ENCODE peak calls at places on chromosomes 4 and X, in five cellular contexts. U is fibroblast of gingiva, E is RWPE1, G is iris pigment epithelial cell, B is mesothelial cell of epicardium. I is an unnamed sample.

GRCh38 chr4:186723207-186724047 is at the start of gene FAT1:
- DNase-seq in U (peak), E (peak), G (peak), B (peak), I (peak)

GRCh38 chr4:39526810-39527295 is 386 bp downstream of the UGDH start:
- DNase-seq in U (no peak), E (no peak), G (peak), B (no peak), I (peak)

GRCh38 chrX:154359362-154360154 is 14.9 kb downstream of the FLNA start:
- DNase-seq in U (no peak), E (no peak), G (no peak), B (no peak), I (no peak)

GRCh38 chr4:102778720-102779119 is 18.0 kb upstream of the MANBA start:
- DNase-seq in U (no peak), E (no peak), G (no peak), B (no peak), I (no peak)

GRCh38 chr4:177489847-177490246 is 47.6 kb upstream of the AGA start:
- DNase-seq in U (no peak), E (no peak), G (peak), B (no peak), I (peak)

GRCh38 chr4:16413794-16414555 is 187.7 kb upstream of the TAPT1 start:
- DNase-seq in U (no peak), E (no peak), G (no peak), B (no peak), I (no peak)

GRCh38 chr4:171793723-171794122 is 19.5 kb upstream of the GALNTL6 start:
- DNase-seq in U (no peak), E (no peak), G (no peak), B (no peak), I (no peak)

GRCh38 chr4:85725727-85726170 is 250.8 kb downstream of the ARHGAP24 start:
- DNase-seq in U (no peak), E (no peak), G (peak), B (no peak), I (peak)

GRCh38 chrX:132266583-132267355 is 47.5 kb upstream of the RAP2C start:
- DNase-seq in U (peak), E (peak), G (peak), B (no peak), I (peak)

GRCh38 chrX:1162119-1162916 is 50.1 kb downstream of the CRLF2 start:
- DNase-seq in U (no peak), E (no peak), G (no peak), B (no peak), I (no peak)

GRCh38 chrX:350534-351321 is 32.1 kb upstream of the GTPBP6 start:
- DNase-seq in U (no peak), E (no peak), G (no peak), B (no peak), I (no peak)

GRCh38 chr4:144562019-144562740 is 83.8 kb upstream of the HHIP start:
- DNase-seq in U (no peak), E (no peak), G (no peak), B (no peak), I (peak)

GRCh38 chr4:140884431-140885058 is 128.4 kb upstream of the TBC1D9 start:
- DNase-seq in U (peak), E (peak), G (peak), B (no peak), I (peak)

GRCh38 chrX:41087219-41087618 is 2.0 kb downstream of the USP9X start:
- DNase-seq in U (no peak), E (no peak), G (no peak), B (no peak), I (no peak)

GRCh38 chr4:6881908-6882307 is 27.7 kb upstream of the TBC1D14 start:
- DNase-seq in U (no peak), E (no peak), G (no peak), B (no peak), I (no peak)

GRCh38 chr4:163380703-163381102 is 37.0 kb downstream of the NPY5R start:
- DNase-seq in U (no peak), E (no peak), G (no peak), B (no peak), I (no peak)

GRCh38 chr4:101667348-101667747 is 123.2 kb upstream of the BANK1 start:
- DNase-seq in U (peak), E (no peak), G (peak), B (no peak), I (peak)

GRCh38 chrX:119003462-119003861 is 29.0 kb downstream of the LONRF3 start:
- DNase-seq in U (no peak), E (no peak), G (no peak), B (no peak), I (no peak)

GRCh38 chr4:123892997-123893745 is 496.6 kb downstream of the SPRY1 start:
- DNase-seq in U (peak), E (no peak), G (peak), B (no peak), I (peak)

GRCh38 chrX:42943051-42943450 is 165.1 kb upstream of the PPP1R2C start:
- DNase-seq in U (no peak), E (no peak), G (no peak), B (no peak), I (no peak)

GRCh38 chr4:25926473-25926872 is 12.5 kb downstream of the SMIM20 start:
- DNase-seq in U (no peak), E (no peak), G (no peak), B (no peak), I (no peak)

GRCh38 chr4:102447413-102447812 is 53.7 kb upstream of the NFKB1 start:
- DNase-seq in U (no peak), E (no peak), G (no peak), B (no peak), I (no peak)

GRCh38 chr4:110514889-110515479 is 39.0 kb downstream of the ENPEP start:
- DNase-seq in U (peak), E (peak), G (peak), B (no peak), I (peak)

I was measured in fibroblast of the aortic adventitia.